ENCODE peak calls at places on chromosomes 6 and 20, in seven cellular contexts. One of them, this sample, is unnamed.

GRCh38 chr6:165715428-165715827 is 52.4 kb upstream of the PDE10A start:
- DNase-seq in stomach: no peak
- DNase-seq in ascending aorta: no peak
- DNase-seq in WERI-Rb-1: no peak
- DNase-seq in HCT116: no peak
- DNase-seq in GM23248: no peak
- DNase-seq in pancreas: no peak
- DNase-seq in this sample: no peak

GRCh38 chr20:15842872-15843271 is 730.4 kb downstream of the KIF16B start:
- DNase-seq in WERI-Rb-1: no peak
- DNase-seq in ascending aorta: no peak
- DNase-seq in stomach: no peak
- DNase-seq in HCT116: no peak
- DNase-seq in GM23248: no peak
- DNase-seq in pancreas: no peak
- DNase-seq in this sample: no peak

GRCh38 chr6:157107915-157108651 is 215.2 kb downstream of the TMEM242 start:
- DNase-seq in stomach: no peak
- DNase-seq in pancreas: no peak
- DNase-seq in HCT116: no peak
- DNase-seq in GM23248: peak
- DNase-seq in ascending aorta: no peak
- DNase-seq in WERI-Rb-1: no peak
- DNase-seq in this sample: peak

GRCh38 chr20:2914160-2914559 is 40.9 kb downstream of the PTPRA start:
- DNase-seq in HCT116: no peak
- DNase-seq in ascending aorta: no peak
- DNase-seq in pancreas: no peak
- DNase-seq in stomach: no peak
- DNase-seq in GM23248: no peak
- DNase-seq in WERI-Rb-1: peak
- DNase-seq in this sample: no peak

GRCh38 chr20:24149881-24150307 is 161.3 kb upstream of the GGTLC1 start:
- DNase-seq in GM23248: peak
- DNase-seq in pancreas: no peak
- DNase-seq in stomach: no peak
- DNase-seq in WERI-Rb-1: peak
- DNase-seq in HCT116: no peak
- DNase-seq in ascending aorta: no peak
- DNase-seq in this sample: no peak

GRCh38 chr20:4161447-4162251 is 146.3 kb upstream of the RNF24 start:
- DNase-seq in HCT116: no peak
- DNase-seq in pancreas: peak
- DNase-seq in WERI-Rb-1: no peak
- DNase-seq in stomach: peak
- DNase-seq in ascending aorta: no peak
- DNase-seq in GM23248: no peak
- DNase-seq in this sample: no peak

GRCh38 chr20:5714261-5715041 is 35.8 kb upstream of the SHLD1 start:
- DNase-seq in GM23248: no peak
- DNase-seq in HCT116: no peak
- DNase-seq in WERI-Rb-1: no peak
- DNase-seq in pancreas: no peak
- DNase-seq in ascending aorta: no peak
- DNase-seq in stomach: no peak
- DNase-seq in this sample: no peak

GRCh38 chr6:137637161-137637560 is 143.0 kb upstream of the OLIG3 start:
- DNase-seq in HCT116: no peak
- DNase-seq in stomach: no peak
- DNase-seq in pancreas: no peak
- DNase-seq in WERI-Rb-1: no peak
- DNase-seq in ascending aorta: no peak
- DNase-seq in GM23248: peak
- DNase-seq in this sample: no peak

GRCh38 chr20:10079964-10080363 is 45.2 kb downstream of the ANKEF1 start:
- DNase-seq in GM23248: peak
- DNase-seq in WERI-Rb-1: no peak
- DNase-seq in ascending aorta: no peak
- DNase-seq in HCT116: no peak
- DNase-seq in stomach: no peak
- DNase-seq in pancreas: no peak
- DNase-seq in this sample: no peak

GRCh38 chr6:135784493-135784892 is 67.0 kb upstream of the PDE7B start:
- DNase-seq in WERI-Rb-1: no peak
- DNase-seq in pancreas: no peak
- DNase-seq in stomach: no peak
- DNase-seq in HCT116: no peak
- DNase-seq in GM23248: no peak
- DNase-seq in ascending aorta: no peak
- DNase-seq in this sample: no peak

GRCh38 chr6:149449054-149449453 is 35.8 kb downstream of the ZC3H12D start:
- DNase-seq in GM23248: no peak
- DNase-seq in pancreas: no peak
- DNase-seq in ascending aorta: no peak
- DNase-seq in stomach: no peak
- DNase-seq in HCT116: no peak
- DNase-seq in WERI-Rb-1: no peak
- DNase-seq in this sample: no peak

GRCh38 chr6:148419430-148419829 is 76.8 kb downstream of the SASH1 start:
- DNase-seq in stomach: no peak
- DNase-seq in HCT116: no peak
- DNase-seq in GM23248: no peak
- DNase-seq in ascending aorta: no peak
- DNase-seq in pancreas: no peak
- DNase-seq in WERI-Rb-1: no peak
- DNase-seq in this sample: no peak

GRCh38 chr6:408599-409102 is 17.1 kb downstream of the IRF4 start:
- DNase-seq in stomach: no peak
- DNase-seq in WERI-Rb-1: peak
- DNase-seq in pancreas: peak
- DNase-seq in ascending aorta: no peak
- DNase-seq in HCT116: peak
- DNase-seq in GM23248: peak
- DNase-seq in this sample: no peak

GRCh38 chr20:5030348-5031205 is 29.3 kb upstream of the SLC23A2 start:
- DNase-seq in WERI-Rb-1: no peak
- DNase-seq in GM23248: no peak
- DNase-seq in ascending aorta: no peak
- DNase-seq in HCT116: no peak
- DNase-seq in pancreas: no peak
- DNase-seq in stomach: no peak
- DNase-seq in this sample: no peak

GRCh38 chr20:57395111-57395959 is 4.1 kb downstream of the RBM38 start:
- DNase-seq in GM23248: peak
- DNase-seq in WERI-Rb-1: no peak
- DNase-seq in ascending aorta: no peak
- DNase-seq in pancreas: no peak
- DNase-seq in HCT116: no peak
- DNase-seq in stomach: peak
- DNase-seq in this sample: peak

GRCh38 chr6:79704200-79704599 is 73.1 kb downstream of the SH3BGRL2 start:
- DNase-seq in pancreas: no peak
- DNase-seq in WERI-Rb-1: no peak
- DNase-seq in stomach: no peak
- DNase-seq in ascending aorta: no peak
- DNase-seq in GM23248: no peak
- DNase-seq in HCT116: no peak
- DNase-seq in this sample: no peak
- H3K27ac ChIP-seq in pancreas: no peak
- H3K27ac ChIP-seq in WERI-Rb-1: no peak
- H3K27ac ChIP-seq in stomach: no peak
- H3K27ac ChIP-seq in ascending aorta: no peak
- H3K27ac ChIP-seq in GM23248: no peak
- H3K27ac ChIP-seq in HCT116: no peak
- H3K27ac ChIP-seq in this sample: no peak

DNA sequence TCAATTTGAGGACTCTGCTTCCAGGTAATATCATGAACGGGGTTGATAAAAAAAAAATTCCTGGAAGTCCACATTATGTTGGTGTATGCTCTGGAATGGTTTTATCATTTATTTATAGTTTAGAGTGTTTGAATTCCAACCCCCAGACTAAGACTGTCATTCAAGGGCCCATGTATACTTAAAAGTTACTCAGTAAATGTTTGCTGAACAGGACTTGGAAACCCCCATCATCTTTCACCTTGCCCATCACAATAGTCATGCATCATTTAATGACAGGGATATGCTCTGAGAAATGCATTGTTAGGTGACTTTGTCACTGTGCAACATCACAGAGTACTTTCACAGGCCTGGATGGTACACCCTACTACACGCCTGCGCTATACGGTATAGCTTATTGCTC is 104.8 kb downstream of the ATXN1 start:
- DNase-seq in ascending aorta: no peak
- DNase-seq in HCT116: no peak
- DNase-seq in WERI-Rb-1: no peak
- DNase-seq in pancreas: no peak
- DNase-seq in stomach: no peak
- DNase-seq in GM23248: no peak
- DNase-seq in this sample: no peak
- H3K27ac ChIP-seq in ascending aorta: no peak
- H3K27ac ChIP-seq in HCT116: no peak
- H3K27ac ChIP-seq in WERI-Rb-1: no peak
- H3K27ac ChIP-seq in pancreas: no peak
- H3K27ac ChIP-seq in stomach: no peak
- H3K27ac ChIP-seq in GM23248: no peak
- H3K27ac ChIP-seq in this sample: no peak

GRCh38 chr6:23179994-23180393 is 610.6 kb downstream of the HDGFL1 start:
- DNase-seq in WERI-Rb-1: no peak
- DNase-seq in stomach: no peak
- DNase-seq in HCT116: no peak
- DNase-seq in pancreas: no peak
- DNase-seq in GM23248: no peak
- DNase-seq in ascending aorta: no peak
- DNase-seq in this sample: no peak
- H3K27ac ChIP-seq in WERI-Rb-1: no peak
- H3K27ac ChIP-seq in stomach: no peak
- H3K27ac ChIP-seq in HCT116: no peak
- H3K27ac ChIP-seq in pancreas: no peak
- H3K27ac ChIP-seq in GM23248: no peak
- H3K27ac ChIP-seq in ascending aorta: no peak
- H3K27ac ChIP-seq in this sample: peak

DNA sequence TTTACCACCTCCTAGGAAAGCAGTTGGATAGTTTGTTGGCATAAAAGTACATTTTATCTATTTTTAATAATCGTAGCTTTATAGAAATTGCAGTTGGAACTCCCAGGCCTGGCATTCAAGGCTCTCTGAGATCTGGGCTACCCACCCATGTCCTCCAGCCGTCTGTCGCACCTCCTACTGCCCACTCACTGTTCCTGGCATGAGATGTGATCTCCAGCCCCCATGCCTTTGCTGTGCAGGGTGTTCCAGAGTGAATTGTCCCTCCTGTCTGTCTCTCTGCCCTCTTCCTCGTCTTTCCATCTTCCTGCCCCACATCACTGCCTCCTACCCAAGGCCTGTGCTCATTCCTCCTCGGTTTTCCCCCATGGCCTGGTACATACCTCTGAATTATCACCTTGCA is 50.7 kb downstream of the PTPN1 start:
- DNase-seq in HCT116: no peak
- DNase-seq in GM23248: no peak
- DNase-seq in stomach: no peak
- DNase-seq in WERI-Rb-1: no peak
- DNase-seq in ascending aorta: no peak
- DNase-seq in pancreas: no peak
- DNase-seq in this sample: no peak
- H3K27ac ChIP-seq in HCT116: peak
- H3K27ac ChIP-seq in GM23248: peak
- H3K27ac ChIP-seq in stomach: peak
- H3K27ac ChIP-seq in WERI-Rb-1: no peak
- H3K27ac ChIP-seq in ascending aorta: peak
- H3K27ac ChIP-seq in pancreas: no peak
- H3K27ac ChIP-seq in this sample: peak

DNA sequence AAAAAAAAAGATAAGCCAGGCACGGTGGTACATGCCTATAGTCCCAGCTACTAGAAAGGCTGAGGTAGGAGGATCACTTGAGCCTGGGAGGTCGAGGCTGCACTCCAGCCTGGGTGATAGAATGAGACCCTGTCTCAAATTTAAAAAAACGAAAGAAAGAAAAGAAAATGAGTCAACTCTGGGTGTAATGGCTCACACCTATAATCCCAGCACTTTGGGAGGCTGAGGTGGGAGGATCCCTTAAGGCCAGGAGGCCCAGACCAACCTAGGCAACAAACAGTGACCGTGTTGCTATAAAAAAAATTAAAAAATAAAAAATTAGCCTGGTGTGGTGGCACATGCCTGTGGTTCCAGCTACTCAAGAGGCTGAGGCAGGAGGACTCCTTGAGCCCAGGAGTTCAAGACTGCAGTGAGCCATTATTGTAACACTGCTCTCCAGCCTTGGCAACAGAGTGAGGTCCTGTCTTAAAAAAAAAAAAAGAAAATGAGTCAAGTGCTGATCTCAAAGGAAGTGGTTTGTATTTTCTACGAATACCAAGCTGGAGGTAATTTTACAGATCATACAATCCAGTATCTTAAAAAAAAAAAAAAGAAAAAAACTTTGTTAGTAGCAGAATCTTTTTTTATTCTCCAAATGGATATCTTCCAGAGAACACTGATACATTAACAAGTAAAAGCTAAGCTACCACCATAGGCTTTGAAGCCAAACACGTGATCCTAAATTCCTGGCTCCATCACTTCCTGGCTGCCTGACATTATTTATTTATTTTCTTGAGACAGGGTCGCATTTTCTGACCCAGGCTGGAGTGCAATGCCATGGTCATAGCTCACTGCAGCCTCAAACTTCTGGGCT is 5.7 kb downstream of the COMMD7 start:
- DNase-seq in HCT116: no peak
- DNase-seq in pancreas: no peak
- DNase-seq in stomach: no peak
- DNase-seq in WERI-Rb-1: no peak
- DNase-seq in GM23248: peak
- DNase-seq in ascending aorta: no peak
- DNase-seq in this sample: no peak
- H3K27ac ChIP-seq in HCT116: no peak
- H3K27ac ChIP-seq in pancreas: no peak
- H3K27ac ChIP-seq in stomach: no peak
- H3K27ac ChIP-seq in WERI-Rb-1: no peak
- H3K27ac ChIP-seq in GM23248: peak
- H3K27ac ChIP-seq in ascending aorta: peak
- H3K27ac ChIP-seq in this sample: no peak

GRCh38 chr6:121435444-121436069 is at the start of gene GJA1:
- DNase-seq in ascending aorta: no peak
- DNase-seq in stomach: no peak
- DNase-seq in WERI-Rb-1: no peak
- DNase-seq in HCT116: no peak
- DNase-seq in pancreas: peak
- DNase-seq in GM23248: peak
- DNase-seq in this sample: no peak

GRCh38 chr6:121426686-121427085 is 8.8 kb upstream of the GJA1 start:
- DNase-seq in pancreas: no peak
- DNase-seq in GM23248: no peak
- DNase-seq in stomach: no peak
- DNase-seq in WERI-Rb-1: no peak
- DNase-seq in HCT116: no peak
- DNase-seq in ascending aorta: no peak
- DNase-seq in this sample: no peak

GRCh38 chr6:121436172-121436965 is 923 bp downstream of the GJA1 start:
- DNase-seq in stomach: no peak
- DNase-seq in ascending aorta: no peak
- DNase-seq in GM23248: peak
- DNase-seq in WERI-Rb-1: no peak
- DNase-seq in HCT116: no peak
- DNase-seq in pancreas: no peak
- DNase-seq in this sample: no peak

GRCh38 chr6:121434037-121434770 is 1.2 kb upstream of the GJA1 start:
- DNase-seq in stomach: no peak
- DNase-seq in HCT116: no peak
- DNase-seq in ascending aorta: no peak
- DNase-seq in pancreas: no peak
- DNase-seq in WERI-Rb-1: no peak
- DNase-seq in GM23248: peak
- DNase-seq in this sample: no peak

GRCh38 chr6:121430514-121431460 is 4.7 kb upstream of the GJA1 start:
- DNase-seq in HCT116: peak
- DNase-seq in ascending aorta: no peak
- DNase-seq in pancreas: no peak
- DNase-seq in stomach: no peak
- DNase-seq in GM23248: peak
- DNase-seq in WERI-Rb-1: no peak
- DNase-seq in this sample: no peak
- H3K27ac ChIP-seq in HCT116: no peak
- H3K27ac ChIP-seq in ascending aorta: peak
- H3K27ac ChIP-seq in pancreas: no peak
- H3K27ac ChIP-seq in stomach: no peak
- H3K27ac ChIP-seq in GM23248: no peak
- H3K27ac ChIP-seq in WERI-Rb-1: no peak
- H3K27ac ChIP-seq in this sample: peak